ENCODE peak calls at places on chromosomes 4 and X, in four cellular contexts. L is heart right ventricle, V is GM03348, A is kidney glomerular epithelial cell. G is an unnamed sample.

GRCh38 chr4:165393704-165394103 is 14.9 kb downstream of the CPE start:
- DNase-seq in L (no peak), V (no peak), A (no peak), G (no peak)

GRCh38 chr4:39649639-39650265 is 11.1 kb upstream of the SMIM14 start:
- DNase-seq in L (no peak), V (no peak), A (no peak), G (no peak)

GRCh38 chr4:99457676-99458075 is 22.5 kb upstream of the ADH7 start:
- DNase-seq in L (no peak), V (no peak), A (no peak), G (no peak)

GRCh38 chr4:1309261-1310010 is 19.7 kb downstream of the MAEA start:
- DNase-seq in L (peak; percentile 89), V (peak; percentile 99), A (peak; percentile 93), G (peak; percentile 99)

GRCh38 chrX:16207631-16208030 is 40.4 kb downstream of the MAGEB17 start:
- DNase-seq in L (no peak), V (no peak), A (no peak), G (no peak)

GRCh38 chrX:43969504-43970501 is 3.4 kb downstream of the NDP start:
- DNase-seq in L (no peak), V (peak; percentile 19), A (no peak), G (no peak)

GRCh38 chr4:158729716-158730559 is 6.7 kb upstream of the PPID start:
- DNase-seq in L (peak; percentile 69), V (peak; percentile 79), A (peak; percentile 63), G (peak; percentile 81)

GRCh38 chrX:40199704-40200103 is 101.9 kb upstream of the BCOR start:
- DNase-seq in L (no peak), V (peak; percentile 21), A (no peak), G (no peak)

GRCh38 chrX:70998402-70999027 is 67.6 kb upstream of the SLC7A3 start:
- DNase-seq in L (peak; percentile 10), V (no peak), A (no peak), G (no peak)

GRCh38 chrX:2664497-2664896 is 26.6 kb upstream of the CD99 start:
- DNase-seq in L (peak; percentile 69), V (peak; percentile 71), A (no peak), G (peak; percentile 39)

GRCh38 chr4:75555294-75556164 is at the start of gene ODAPH:
- DNase-seq in L (no peak), V (no peak), A (peak; percentile 91), G (peak; percentile 13)

GRCh38 chr4:74410741-74411140 is 34.2 kb upstream of the AREG start:
- DNase-seq in L (no peak), V (no peak), A (no peak), G (no peak)

GRCh38 chr4:75995727-75996126 is 5.0 kb upstream of the SDAD1 start:
- DNase-seq in L (no peak), V (peak; percentile 67), A (peak; percentile 55), G (peak; percentile 34)

GRCh38 chr4:24089831-24090531 is 200.1 kb upstream of the PPARGC1A start:
- DNase-seq in L (no peak), V (no peak), A (no peak), G (no peak)

GRCh38 chrX:24294619-24295018 is 19.2 kb downstream of the SUPT20HL2 start:
- DNase-seq in L (no peak), V (no peak), A (no peak), G (no peak)

GRCh38 chr4:104351696-104352095 is 143.0 kb downstream of the CXXC4 start:
- DNase-seq in L (no peak), V (no peak), A (no peak), G (no peak)

GRCh38 chr4:181849472-181849871 is 393.7 kb upstream of the TENM3 start:
- DNase-seq in L (no peak), V (no peak), A (no peak), G (no peak)

GRCh38 chrX:78066110-78066509 is 37.9 kb upstream of the PGK1 start:
- DNase-seq in L (no peak), V (no peak), A (no peak), G (no peak)

GRCh38 chr4:140260227-140260626 is 106.2 kb upstream of the MAML3 start:
- DNase-seq in L (no peak), V (peak; percentile 67), A (peak; percentile 62), G (peak; percentile 70)

GRCh38 chr4:124066579-124066978 is 646.0 kb downstream of the ANKRD50 start:
- DNase-seq in L (no peak), V (no peak), A (peak; percentile 11), G (no peak)

GRCh38 chrX:74297766-74298165 is 6.2 kb upstream of the ZCCHC13 start:
- DNase-seq in L (no peak), V (no peak), A (no peak), G (no peak)

GRCh38 chr4:26206339-26206738 is 114.5 kb upstream of the RBPJ start:
- DNase-seq in L (peak; percentile 54), V (peak; percentile 69), A (no peak), G (peak; percentile 47)

GRCh38 chrX:26071618-26072017 is 66.5 kb upstream of the MAGEB18 start:
- DNase-seq in L (no peak), V (no peak), A (no peak), G (no peak)

GRCh38 chr4:123924536-123924935 is 527.9 kb downstream of the SPRY1 start:
- DNase-seq in L (no peak), V (no peak), A (no peak), G (no peak)

GRCh38 chrX:15820106-15821073 is 30.1 kb downstream of the ZRSR2 start:
- DNase-seq in L (no peak), V (no peak), A (no peak), G (peak; percentile 64)

G was measured in AG08396.